ENCODE peak calls at places on chromosomes 4 and X, in seven cellular contexts. U, M, O, L, S, K and Y are unnamed samples.

GRCh38 chrX:24760601-24761000 is 66.9 kb downstream of the POLA1 start:
- DNase-seq in S (no peak), U (peak), K (no peak), L (no peak), O (no peak), M (no peak), Y (no peak)

GRCh38 chr4:7366958-7367353 is 67.8 kb downstream of the PSAPL1 start:
- DNase-seq in O (no peak), M (no peak), U (no peak), S (no peak), K (no peak), L (no peak), Y (no peak)

GRCh38 chr4:151987606-151988005 is 226.8 kb upstream of the GATB start:
- DNase-seq in U (no peak), O (no peak), M (peak), K (no peak), S (no peak), L (no peak), Y (no peak)

GRCh38 chrX:19577181-19577810 is 62.0 kb upstream of the MAP3K15 start:
- DNase-seq in K (no peak), S (no peak), L (no peak), M (peak), U (no peak), O (no peak), Y (no peak)

GRCh38 chr4:13292372-13292771 is 191.8 kb downstream of the RAB28 start:
- DNase-seq in S (no peak), U (no peak), K (no peak), L (no peak), O (no peak), M (no peak), Y (no peak)

GRCh38 chr4:143482753-143483362 is 30.6 kb upstream of the SMARCA5 start:
- DNase-seq in U (peak), K (no peak), O (peak), M (peak), L (no peak), S (no peak), Y (no peak)

GRCh38 chr4:57151481-57151880 is 41.3 kb upstream of the IGFBP7 start:
- DNase-seq in O (no peak), M (no peak), U (no peak), K (no peak), L (no peak), S (no peak), Y (no peak)

GRCh38 chrX:43644124-43644701 is 11.9 kb upstream of the MAOA start:
- DNase-seq in O (no peak), L (no peak), K (no peak), U (no peak), S (no peak), M (peak), Y (no peak)

GRCh38 chr4:183229397-183229796 is 90.7 kb downstream of the CLDN22 start:
- DNase-seq in M (no peak), U (no peak), L (no peak), O (no peak), K (no peak), S (no peak), Y (no peak)

GRCh38 chrX:136754641-136755040 is 26.1 kb downstream of the ARHGEF6 start:
- DNase-seq in L (peak), S (no peak), U (no peak), K (peak), O (no peak), M (no peak), Y (no peak)

GRCh38 chrX:109472939-109473713 is 8.8 kb downstream of the GUCY2F start:
- DNase-seq in K (no peak), U (no peak), M (peak), L (no peak), O (peak), S (no peak), Y (no peak)

GRCh38 chr4:89299153-89299789 is 8.3 kb downstream of the GPRIN3 start:
- DNase-seq in L (no peak), S (no peak), U (no peak), K (no peak), M (peak), O (no peak), Y (peak)

GRCh38 chrX:66676413-66676812 is 37.5 kb upstream of the EDA2R start:
- DNase-seq in S (no peak), U (no peak), K (no peak), M (no peak), O (no peak), L (no peak), Y (no peak)

GRCh38 chr4:107148922-107149321 is 112.8 kb upstream of the DKK2 start:
- DNase-seq in S (no peak), O (no peak), K (no peak), L (no peak), U (no peak), M (no peak), Y (no peak)

DNA sequence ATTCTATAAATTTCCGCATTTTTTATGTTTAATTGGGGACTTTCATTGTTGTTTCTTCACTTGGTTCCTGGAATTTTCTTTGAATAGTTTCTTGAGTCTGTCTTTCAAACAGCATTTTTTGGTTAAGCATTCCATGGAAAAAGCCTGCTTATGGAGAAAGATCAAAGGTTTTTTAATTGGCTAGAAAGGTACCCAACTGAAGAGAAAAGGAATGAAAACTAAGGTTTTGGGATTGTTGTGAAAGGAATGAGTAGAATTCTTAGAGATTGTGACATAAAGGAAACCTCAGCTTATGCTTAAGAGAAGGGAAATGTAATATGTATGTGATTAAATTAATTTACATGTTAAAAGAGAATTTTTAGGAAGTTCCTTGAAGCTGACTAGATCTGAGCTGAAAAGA is 82.8 kb downstream of the CCKAR start:
- DNase-seq in L (no peak), K (no peak), O (no peak), S (no peak), M (no peak), U (no peak), Y (no peak)
- H3K27ac ChIP-seq in L (no peak), K (no peak), O (no peak), S (no peak), M (no peak), U (no peak), Y (no peak)

GRCh38 chr4:101724093-101724492 is 66.4 kb upstream of the BANK1 start:
- DNase-seq in L (no peak), O (no peak), S (no peak), U (no peak), M (no peak), K (no peak), Y (no peak)
- H3K4me3 ChIP-seq in L (no peak), O (no peak), S (no peak), U (no peak), M (no peak), K (no peak), Y (no peak)

GRCh38 chr4:118972167-118972566 is 83.5 kb downstream of the SYNPO2 start:
- DNase-seq in S (no peak), O (no peak), K (no peak), U (no peak), M (no peak), L (no peak), Y (no peak)

GRCh38 chr4:118975487-118976192 is 87.0 kb downstream of the SYNPO2 start:
- DNase-seq in K (no peak), M (no peak), L (no peak), U (no peak), O (no peak), S (no peak), Y (no peak)

GRCh38 chr4:118973295-118973694 is 84.6 kb downstream of the SYNPO2 start:
- DNase-seq in L (no peak), K (no peak), S (no peak), U (no peak), O (no peak), M (no peak), Y (no peak)

GRCh38 chr4:118979712-118980111 is 91.1 kb downstream of the SYNPO2 start:
- DNase-seq in S (no peak), O (no peak), L (no peak), U (no peak), M (no peak), K (no peak), Y (no peak)

DNA sequence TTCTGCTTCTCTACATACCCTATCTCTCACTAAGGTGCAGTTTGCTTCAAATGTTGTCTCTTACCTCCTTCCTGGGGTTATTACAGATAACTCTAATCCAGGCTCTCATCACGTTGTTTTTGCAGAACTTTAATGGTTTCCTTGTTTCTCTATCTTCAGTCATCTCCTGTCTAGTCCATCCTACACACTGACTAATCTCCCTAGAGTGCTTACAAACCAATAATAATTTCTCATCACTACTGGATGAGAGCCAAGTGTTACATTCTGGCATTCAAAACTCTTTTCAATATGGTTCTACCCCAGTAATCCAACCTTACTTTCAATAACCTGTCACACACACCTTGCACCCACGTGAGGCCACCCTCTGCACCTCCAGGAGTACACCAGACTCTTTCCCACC is 86.1 kb downstream of the SYNPO2 start:
- DNase-seq in L (no peak), O (no peak), M (no peak), S (no peak), U (no peak), K (no peak), Y (no peak)
- H3K27ac ChIP-seq in L (peak), O (no peak), M (no peak), S (peak), U (no peak), K (peak), Y (no peak)

GRCh38 chrX:48684134-48684533 is 535 bp downstream of the WAS start:
- DNase-seq in O (no peak), S (no peak), M (no peak), U (no peak), L (no peak), K (no peak), Y (no peak)
- H3K4me3 ChIP-seq in O (no peak), S (no peak), M (peak), U (no peak), L (peak), K (no peak), Y (no peak)

DNA sequence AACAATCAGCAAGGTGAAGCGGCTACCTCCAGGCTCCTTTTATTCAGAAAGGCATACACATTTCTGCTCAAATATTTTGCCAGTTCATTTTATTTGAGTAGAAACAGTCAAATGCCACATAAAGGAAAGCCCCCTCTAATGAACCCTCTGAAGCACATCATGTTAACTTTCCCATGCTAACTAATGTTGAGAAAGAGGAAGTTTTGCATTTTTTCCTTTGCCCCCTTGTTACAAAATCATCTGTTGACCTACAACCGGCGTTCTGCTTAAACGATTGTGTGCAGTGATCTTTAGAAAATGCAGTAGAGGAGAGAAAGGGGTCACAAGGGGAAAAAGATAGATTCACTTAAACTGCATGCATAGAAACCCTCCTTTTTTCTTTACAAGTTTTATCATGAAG is 25.2 kb upstream of the ATXN3L start:
- DNase-seq in U (no peak), S (no peak), O (no peak), L (no peak), M (no peak), K (no peak), Y (no peak)
- H3K27ac ChIP-seq in U (no peak), S (no peak), O (no peak), L (no peak), M (no peak), K (no peak), Y (no peak)

DNA sequence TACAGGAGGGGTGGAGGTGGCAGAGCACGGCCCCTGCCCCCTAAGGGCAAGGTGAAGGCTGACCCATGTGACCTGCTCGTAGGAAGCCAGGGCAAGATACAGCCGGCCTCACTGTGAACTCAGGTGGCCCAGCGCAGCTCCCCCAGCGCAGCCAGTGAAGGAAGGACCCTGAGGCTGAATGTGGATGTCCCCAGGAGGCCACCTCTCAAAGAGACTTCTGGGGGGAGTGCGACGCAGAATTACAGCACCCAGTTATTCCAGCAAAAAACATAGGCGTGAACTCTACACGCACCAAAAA is 52.6 kb downstream of the ZFYVE28 start:
- DNase-seq in U (no peak), M (no peak), L (no peak), K (no peak), O (no peak), S (no peak), Y (no peak)
- H3K4me3 ChIP-seq in U (no peak), M (no peak), L (no peak), K (no peak), O (no peak), S (no peak), Y (no peak)

GRCh38 chr4:163871078-163871477 is 376.6 kb downstream of the TMA16 start:
- DNase-seq in O (no peak), K (no peak), L (no peak), S (no peak), M (no peak), U (no peak), Y (no peak)

GRCh38 chr4:163878336-163879121 is 384.0 kb downstream of the TMA16 start:
- DNase-seq in L (no peak), K (no peak), M (no peak), U (no peak), S (no peak), O (no peak), Y (no peak)

GRCh38 chr4:163875327-163875726 is 380.8 kb downstream of the TMA16 start:
- DNase-seq in U (no peak), S (no peak), L (no peak), O (no peak), K (no peak), M (no peak), Y (no peak)
- H3K27ac ChIP-seq in U (no peak), S (no peak), L (no peak), O (no peak), K (no peak), M (no peak), Y (no peak)

GRCh38 chr4:188911199-188911598 is 772.0 kb downstream of the TRIML1 start:
- DNase-seq in K (no peak), S (no peak), U (no peak), L (no peak), M (no peak), O (no peak), Y (no peak)

GRCh38 chr4:188911707-188912106 is 772.5 kb downstream of the TRIML1 start:
- DNase-seq in U (no peak), L (no peak), S (no peak), O (no peak), K (no peak), M (no peak), Y (no peak)

GRCh38 chr4:188918787-188919186 is 779.5 kb downstream of the TRIML1 start:
- DNase-seq in L (no peak), U (no peak), O (no peak), K (no peak), M (no peak), S (no peak), Y (no peak)

DNA sequence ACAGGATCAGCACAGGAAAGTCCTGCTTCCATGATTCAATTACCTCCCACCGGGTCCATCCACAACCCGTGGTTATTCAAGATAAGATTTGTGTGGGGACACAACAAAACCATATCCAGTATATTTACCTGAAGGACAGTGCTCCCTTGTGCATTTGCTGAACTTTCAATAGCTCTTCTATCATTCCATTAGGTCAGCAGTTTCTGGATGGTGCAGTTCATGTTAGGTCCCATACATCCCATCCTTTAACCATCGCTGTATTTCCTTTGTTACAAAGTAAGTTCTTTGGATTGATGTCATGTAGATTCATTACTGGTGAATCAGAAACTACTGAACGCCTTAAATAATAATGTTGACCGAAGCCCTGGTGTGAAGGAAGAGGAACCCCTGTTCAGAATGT is 775.9 kb downstream of the TRIML1 start:
- DNase-seq in K (no peak), M (no peak), U (no peak), L (no peak), S (no peak), O (no peak), Y (no peak)
- H3K4me3 ChIP-seq in K (no peak), M (no peak), U (no peak), L (no peak), S (no peak), O (no peak), Y (no peak)

GRCh38 chrX:73944582-73944947 is 359.4 kb upstream of the ZCCHC13 start:
- DNase-seq in M (no peak), O (no peak), S (no peak), L (no peak), U (no peak), K (no peak), Y (no peak)

GRCh38 chrX:73943900-73944581 is 359.9 kb upstream of the ZCCHC13 start:
- DNase-seq in M (peak), S (peak), L (peak), U (peak), O (peak), K (peak), Y (peak)

GRCh38 chrX:73943572-73943899 is 360.4 kb upstream of the ZCCHC13 start:
- DNase-seq in L (no peak), O (no peak), U (no peak), M (no peak), S (no peak), K (no peak), Y (no peak)

DNA sequence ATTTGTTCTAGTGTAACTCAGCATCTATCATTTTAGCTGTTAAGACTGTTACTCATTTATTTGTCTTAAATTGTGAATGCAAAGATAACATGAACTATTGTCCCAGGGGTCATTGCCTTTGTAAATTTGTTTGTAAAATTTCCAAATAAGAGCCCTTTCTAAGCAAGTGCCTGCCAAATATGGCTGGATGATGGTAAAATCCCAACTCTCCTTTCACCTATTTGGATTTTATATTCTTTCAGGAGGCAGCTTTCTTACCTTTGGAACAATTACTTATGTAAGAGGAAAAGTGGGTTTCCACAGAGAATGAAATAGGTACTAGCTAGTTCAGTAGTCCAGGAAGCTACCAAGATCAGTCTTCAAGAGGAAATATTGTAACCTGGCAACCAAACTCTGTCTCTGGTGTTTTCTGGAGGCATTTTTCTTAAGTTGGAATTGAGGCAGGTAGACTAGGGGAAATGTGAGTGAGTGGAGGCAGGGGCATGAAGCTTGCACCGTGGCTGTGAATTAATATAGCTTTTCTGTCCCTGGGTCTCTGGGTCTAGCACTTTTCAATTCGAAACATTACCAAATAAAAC is 363.0 kb upstream of the ZCCHC13 start:
- DNase-seq in K (no peak), U (no peak), M (no peak), S (no peak), O (no peak), L (no peak), Y (no peak)
- H3K27ac ChIP-seq in K (no peak), U (no peak), M (no peak), S (no peak), O (no peak), L (no peak), Y (no peak)

GRCh38 chrX:41084044-41084359 is 1.2 kb upstream of the USP9X start:
- DNase-seq in K (no peak), M (no peak), S (no peak), U (no peak), L (no peak), O (no peak), Y (no peak)
- H3K4me3 ChIP-seq in K (peak), M (peak), S (peak), U (peak), L (peak), O (peak), Y (peak)